ENCODE peak calls at places on chromosome 16, in six cellular contexts. C is small intestine; D is prostate gland; J is breast epithelium; V is CD4-positive, CD25-positive, alpha-beta regulatory T cell; G is upper lobe of right lung. L is an unnamed sample.

GRCh38 chr16:89418352-89418751 is 72.0 kb downstream of the ANKRD11 start:
- DNase-seq in D (no peak), V (no peak), J (no peak), G (no peak), C (peak; percentile 25), L (no peak)

GRCh38 chr16:86609115-86609514 is 30.8 kb downstream of the FOXL1 start:
- DNase-seq in V (no peak), C (no peak), G (no peak), D (no peak), J (no peak), L (no peak)

GRCh38 chr16:72938426-72939164 is 109.3 kb downstream of the ZFHX3 start:
- DNase-seq in J (peak; percentile 70), G (no peak), V (no peak), D (peak; percentile 81), C (peak; percentile 39), L (no peak)

GRCh38 chr16:85188822-85189672 is 76.8 kb upstream of the CIBAR2 start:
- DNase-seq in J (no peak), C (no peak), D (peak; percentile 75), V (no peak), G (no peak), L (no peak)

GRCh38 chr16:84616515-84616914 is 1.4 kb downstream of the COTL1 start:
- DNase-seq in J (no peak), D (no peak), V (no peak), G (no peak), C (peak; percentile 60), L (no peak)

GRCh38 chr16:91484-91883 is 13.5 kb downstream of the MPG start:
- DNase-seq in D (no peak), J (no peak), C (no peak), V (no peak), G (no peak), L (no peak)

GRCh38 chr16:50653633-50654524 is 27.2 kb downstream of the SNX20 start:
- DNase-seq in V (no peak), D (no peak), C (no peak), J (no peak), G (no peak), L (no peak)

GRCh38 chr16:88404769-88405168 is 22.0 kb downstream of the ZNF469 start:
- DNase-seq in D (no peak), C (no peak), G (no peak), J (no peak), V (no peak), L (no peak)

GRCh38 chr16:1090620-1091587 is 5.1 kb downstream of the C1QTNF8 start:
- DNase-seq in V (no peak), J (no peak), D (no peak), C (no peak), G (no peak), L (no peak)

GRCh38 chr16:85123891-85124635 is 11.8 kb upstream of the CIBAR2 start:
- DNase-seq in C (no peak), J (peak; percentile 65), D (no peak), V (no peak), G (no peak), L (no peak)

GRCh38 chr16:87853411-87854052 is 15.8 kb downstream of the SLC7A5 start:
- DNase-seq in J (peak; percentile 92), V (peak; percentile 74), G (peak; percentile 97), D (peak; percentile 96), C (peak; percentile 87), L (peak; percentile 55)

GRCh38 chr16:70577256-70577698 is 53.7 kb downstream of the SF3B3 start:
- DNase-seq in C (no peak), V (no peak), G (no peak), D (no peak), J (peak; percentile 52), L (no peak)

GRCh38 chr16:68722119-68723024 is 14.7 kb upstream of the CDH1 start:
- DNase-seq in V (no peak), J (no peak), C (peak; percentile 97), D (no peak), G (no peak), L (no peak)

GRCh38 chr16:56354746-56355145 is 70.6 kb downstream of the AMFR start:
- DNase-seq in C (no peak), J (peak; percentile 33), V (no peak), D (no peak), G (no peak), L (no peak)

GRCh38 chr16:1794221-1794871 is 841 bp upstream of the IGFALS start:
- DNase-seq in J (no peak), C (no peak), V (no peak), D (no peak), G (peak; percentile 82), L (no peak)

GRCh38 chr16:69351309-69352027 is at the start of gene TMED6:
- DNase-seq in G (no peak), D (no peak), C (peak; percentile 93), V (no peak), J (no peak), L (no peak)

GRCh38 chr16:14172200-14172805 is 101.2 kb downstream of the MRTFB start:
- DNase-seq in V (no peak), J (no peak), C (no peak), D (no peak), G (no peak), L (no peak)

GRCh38 chr16:4661661-4662060 is 31.7 kb upstream of the NUDT16L1 start:
- DNase-seq in C (no peak), V (no peak), D (no peak), G (peak; percentile 79), J (no peak), L (no peak)

GRCh38 chr16:23950291-23950894 is 114.6 kb downstream of the PRKCB start:
- DNase-seq in V (no peak), G (no peak), J (no peak), D (no peak), C (no peak), L (no peak)

GRCh38 chr16:28063611-28064061 is at the start of gene GSG1L:
- DNase-seq in C (no peak), D (no peak), J (no peak), V (no peak), G (no peak), L (no peak)

GRCh38 chr16:28064150-28064549 is 636 bp upstream of the GSG1L start:
- DNase-seq in J (no peak), C (no peak), D (no peak), G (no peak), V (no peak), L (no peak)

GRCh38 chr16:28061702-28062101 is 1.8 kb downstream of the GSG1L start:
- DNase-seq in J (no peak), G (no peak), C (no peak), D (no peak), V (no peak), L (no peak)

GRCh38 chr16:28063047-28063521 is 430 bp downstream of the GSG1L start:
- DNase-seq in V (no peak), J (no peak), G (no peak), C (no peak), D (no peak), L (no peak)

DNA sequence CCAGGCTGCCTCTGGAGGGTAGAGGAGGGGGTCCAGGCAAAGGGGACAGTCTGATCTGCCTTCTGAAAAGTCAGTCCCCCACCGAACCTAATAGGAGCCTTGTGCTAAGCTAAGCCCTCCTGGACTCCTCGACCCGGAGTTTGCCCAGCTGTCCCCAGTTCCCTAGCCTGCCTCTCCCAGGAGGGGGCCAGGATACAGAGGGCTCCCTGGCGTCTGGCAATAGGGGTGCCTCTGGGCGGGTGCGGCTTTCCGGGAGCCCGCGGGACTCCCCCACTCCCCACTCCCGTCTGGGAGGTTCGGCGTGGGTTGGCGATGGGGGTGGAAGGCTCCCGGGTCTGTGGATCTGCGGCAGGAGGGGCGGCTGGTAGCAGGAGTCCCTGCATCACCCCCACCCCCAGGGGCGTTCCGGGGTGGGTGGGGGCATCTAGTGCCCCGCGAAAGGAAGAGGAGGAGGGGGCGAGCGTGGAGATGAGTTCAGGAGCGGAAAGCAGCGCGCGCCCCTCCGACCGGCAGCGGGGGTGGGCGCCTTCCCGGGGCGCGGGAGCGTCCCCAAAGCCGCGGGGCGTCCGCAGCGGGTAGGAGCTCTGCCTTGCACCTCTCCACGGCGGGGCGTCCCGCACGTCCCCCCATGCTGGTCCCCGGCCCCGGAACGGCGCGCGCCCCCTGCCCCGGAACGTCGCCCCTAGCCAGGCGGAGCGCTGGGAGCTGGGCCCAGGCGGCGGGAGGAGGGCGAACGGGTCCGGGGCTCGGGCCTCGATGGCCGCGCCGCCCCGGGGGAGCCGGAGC is 1.1 kb downstream of the GSG1L start:
- DNase-seq in J (no peak), C (no peak), G (no peak), V (no peak), D (no peak), L (no peak)
- H3K27ac ChIP-seq in J (no peak overlapping the region), C (no peak overlapping the region), G (no peak overlapping the region), V (no peak overlapping the region), D (no peak overlapping the region), L (no peak overlapping the region)

GRCh38 chr16:57609541-57610401 is 18.7 kb upstream of the ADGRG1 start:
- DNase-seq in J (no peak), D (no peak), G (peak; percentile 49), C (peak; percentile 58), V (no peak), L (peak; percentile 40)

GRCh38 chr16:57611184-57611583 is 17.2 kb upstream of the ADGRG1 start:
- DNase-seq in V (no peak), J (no peak), C (no peak), D (no peak), G (no peak), L (no peak)

GRCh38 chr16:57612494-57612893 is 15.9 kb upstream of the ADGRG1 start:
- DNase-seq in C (no peak), D (no peak), J (no peak), G (peak; percentile 23), V (no peak), L (no peak)

GRCh38 chr16:57608462-57609113 is 19.8 kb upstream of the ADGRG1 start:
- DNase-seq in J (no peak), D (no peak), C (no peak), V (no peak), G (no peak), L (no peak)

DNA sequence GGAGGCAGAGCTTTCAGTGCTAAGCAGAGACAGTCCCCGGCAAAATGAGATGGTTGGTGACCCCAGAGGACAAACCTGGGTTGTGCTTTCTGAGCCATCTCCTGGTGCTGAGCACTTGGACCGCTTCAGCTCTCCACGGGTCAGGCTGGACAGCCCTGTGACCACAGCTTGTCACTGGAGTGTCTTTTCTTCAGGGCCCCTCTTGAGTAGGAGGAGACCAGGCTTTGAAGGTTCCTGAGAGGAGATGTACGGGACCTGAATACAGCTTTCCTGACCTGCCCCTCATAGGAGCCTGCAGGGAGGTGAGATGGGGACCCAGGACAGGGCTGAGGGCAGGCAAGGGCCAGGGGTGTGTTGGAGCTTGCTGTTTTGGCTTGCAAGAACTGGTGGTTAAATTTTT is 17.8 kb upstream of the ADGRG1 start:
- DNase-seq in D (no peak), J (no peak), G (peak; percentile 40), V (no peak), C (no peak), L (no peak)
- H3K27ac ChIP-seq in D (no peak overlapping the region), J (no peak overlapping the region), G (peak overlapping the region; percentile 55), V (peak overlapping the region; percentile 7), C (no peak overlapping the region), L (no peak overlapping the region)

DNA sequence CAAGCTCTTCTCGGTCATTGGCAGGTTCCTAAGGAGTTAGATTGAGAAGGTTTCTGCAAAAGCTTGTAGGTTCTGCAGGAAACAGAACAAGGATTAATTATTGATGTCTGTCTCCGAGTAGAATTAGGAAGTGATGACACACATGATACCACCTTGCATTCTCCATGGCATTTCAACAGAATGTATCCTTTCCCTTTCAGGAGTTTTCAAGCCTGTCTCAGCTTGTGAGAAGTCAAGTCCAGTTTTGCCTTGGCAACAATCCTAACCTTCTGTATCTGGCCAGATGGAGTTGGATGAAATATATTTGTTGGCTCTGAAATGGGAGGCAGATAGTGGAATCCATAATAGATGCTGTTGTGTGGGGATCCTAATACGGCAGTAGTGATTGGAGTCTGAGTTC is 235.5 kb downstream of the SHISA9 start:
- DNase-seq in J (no peak), C (no peak), D (no peak), G (no peak), V (no peak), L (no peak)
- H3K27ac ChIP-seq in J (no peak overlapping the region), C (no peak overlapping the region), D (no peak overlapping the region), G (no peak overlapping the region), V (no peak overlapping the region), L (no peak overlapping the region)

GRCh38 chr16:3306078-3306477 is 781 bp downstream of the ZNF75A start:
- DNase-seq in G (no peak), V (no peak), J (no peak), D (no peak), C (no peak), L (no peak)
- H3K27ac ChIP-seq in G (peak overlapping the region; percentile 91), V (peak overlapping the region; percentile 84), J (peak overlapping the region; percentile 90), D (peak overlapping the region; percentile 93), C (no peak overlapping the region), L (peak overlapping the region; percentile 76)

L was measured in CD4-positive, alpha-beta T cell.